ENCODE peak calls at places on chromosomes 16 and 17, in five cellular contexts. S is GM23338, U is MM.1S, C is heart right ventricle, D is HL-60. X is an unnamed sample.

GRCh38 chr16:51937771-51938170 is 609.2 kb downstream of the TOX3 start:
- DNase-seq in C (no peak), S (no peak), D (no peak), U (no peak), X (no peak)

GRCh38 chr17:77451894-77452852 is 311.4 kb downstream of the SEC14L1 start:
- DNase-seq in C (peak; percentile 71), S (peak; percentile 86), D (no peak), U (no peak), X (no peak)

GRCh38 chr17:44636562-44636961 is 19.7 kb upstream of the MEIOC start:
- DNase-seq in U (peak; percentile 42), D (peak; percentile 5), C (no peak), S (peak; percentile 41), X (peak; percentile 10)

GRCh38 chr17:67500261-67500660 is 123.2 kb downstream of the PITPNC1 start:
- DNase-seq in U (no peak), S (no peak), D (no peak), C (no peak), X (no peak)

GRCh38 chr16:9836118-9836736 is 346.0 kb downstream of the GRIN2A start:
- DNase-seq in D (no peak), C (peak; percentile 25), U (peak; percentile 45), S (peak; percentile 72), X (no peak)

GRCh38 chr16:47732806-47733150 is 271.6 kb downstream of the PHKB start:
- DNase-seq in C (no peak), D (no peak), S (peak; percentile 19), U (no peak), X (no peak)

GRCh38 chr17:27230996-27231395 is 62.9 kb upstream of the WSB1 start:
- DNase-seq in S (no peak), D (no peak), U (no peak), C (no peak), X (no peak)

GRCh38 chr17:66885417-66885816 is 50.5 kb downstream of the CACNG5 start:
- DNase-seq in U (no peak), D (no peak), C (no peak), S (no peak), X (no peak)

GRCh38 chr16:24132797-24133155 is 123.4 kb upstream of the CACNG3 start:
- DNase-seq in C (no peak), D (no peak), U (no peak), S (no peak), X (no peak)

GRCh38 chr16:29925173-29925804 is 737 bp downstream of the KCTD13 start:
- DNase-seq in S (peak; percentile 9), C (no peak), U (no peak), D (no peak), X (no peak)

GRCh38 chr16:77844801-77845200 is 56.4 kb downstream of the VAT1L start:
- DNase-seq in U (no peak), S (no peak), C (no peak), D (no peak), X (no peak)

GRCh38 chr17:1767358-1767757 is 5.5 kb downstream of the SERPINF1 start:
- DNase-seq in U (no peak), S (no peak), C (no peak), D (no peak), X (no peak)
- TF ChIP-seq CTCF in U (no peak), S (peak; percentile 47), C (no peak), D (no peak), X (no peak)

DNA sequence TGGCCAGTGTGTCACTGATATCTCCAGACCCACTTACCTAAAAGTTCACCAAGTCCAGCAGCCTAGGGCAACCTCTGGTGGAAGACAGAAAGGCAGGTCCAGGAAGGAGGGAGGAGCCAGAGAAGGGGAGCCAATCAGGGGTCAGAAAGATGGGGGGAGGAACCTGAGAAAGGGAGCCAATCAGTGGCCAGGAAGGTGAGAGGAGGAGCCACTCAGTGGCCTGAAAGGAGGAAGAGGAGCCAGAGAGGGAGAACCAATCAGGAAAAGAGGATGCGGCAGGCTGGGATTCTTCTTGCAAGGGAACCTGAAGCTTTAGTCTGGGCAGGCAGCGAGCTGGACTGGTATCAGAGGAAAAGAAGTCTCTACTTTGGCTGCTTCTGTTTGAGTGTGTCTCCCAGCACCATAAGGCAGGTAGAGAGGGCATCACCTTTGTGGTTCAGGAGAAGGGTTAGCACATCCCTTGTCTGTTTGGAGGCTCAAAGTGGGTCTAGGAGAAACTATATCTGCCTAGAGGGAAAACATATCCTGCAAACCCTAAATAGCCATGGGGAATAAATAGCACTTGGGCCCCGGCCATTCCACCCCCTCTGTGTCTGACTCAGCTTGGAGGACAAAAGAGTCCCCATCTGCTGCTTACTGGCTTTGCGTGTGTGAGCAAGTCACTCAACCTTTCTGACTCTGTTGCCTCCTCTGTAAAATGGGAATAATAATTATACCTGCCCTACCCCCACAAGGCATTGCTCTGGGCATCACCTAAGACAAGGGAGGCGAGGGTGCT is 43.4 kb upstream of the CRHR1 start:
- DNase-seq in U (peak; percentile 62), D (peak; percentile 17), S (peak; percentile 97), C (peak; percentile 47), X (no peak)
- H3K4me3 ChIP-seq in U (no peak overlapping the region), D (no peak overlapping the region), S (peak overlapping the region; percentile 32), C (no peak overlapping the region), X (no peak overlapping the region)

DNA sequence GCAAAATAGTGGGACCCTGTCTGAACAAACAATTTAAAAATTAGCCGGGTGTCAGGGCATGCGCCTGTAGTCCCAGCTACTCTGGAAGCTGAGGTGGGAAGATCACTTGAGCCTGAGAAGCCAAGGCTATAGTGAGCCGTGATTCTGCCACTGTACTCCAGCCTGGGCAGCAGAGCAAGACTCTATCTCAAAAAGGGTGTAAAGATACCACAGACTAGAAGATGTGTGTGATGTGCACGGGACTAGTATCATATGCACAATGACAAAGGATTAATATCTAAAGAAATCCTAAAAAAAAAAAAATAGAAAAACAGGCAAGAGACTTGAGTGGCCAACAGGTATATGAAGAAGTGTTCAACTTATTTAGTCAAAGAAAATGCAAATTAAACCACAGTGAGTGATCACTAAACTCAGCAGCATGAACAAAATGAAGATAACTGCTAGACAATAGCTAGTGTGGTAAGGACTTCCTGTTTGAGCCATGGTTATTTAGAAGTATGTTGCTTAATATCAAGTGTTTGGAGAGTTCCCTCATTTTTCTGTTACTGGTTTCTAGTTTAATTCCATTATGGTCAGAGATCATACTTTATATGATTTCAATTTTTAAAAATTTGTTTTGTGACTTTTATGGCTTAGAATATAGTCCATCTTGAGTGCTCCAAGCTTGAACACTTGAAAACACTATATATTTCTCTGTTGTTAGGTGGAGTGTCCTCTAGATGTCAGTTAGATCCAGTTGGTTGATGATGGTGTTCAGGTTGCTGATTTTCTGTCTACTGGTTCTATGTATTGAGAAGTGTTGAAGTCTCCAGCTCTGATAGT is 14.7 kb upstream of the SLX4 start:
- DNase-seq in D (peak; percentile 34), S (no peak), C (no peak), U (peak; percentile 71), X (no peak)
- TF ChIP-seq CTCF in D (no peak), S (no peak), C (no peak), U (peak; percentile 39), X (no peak)

DNA sequence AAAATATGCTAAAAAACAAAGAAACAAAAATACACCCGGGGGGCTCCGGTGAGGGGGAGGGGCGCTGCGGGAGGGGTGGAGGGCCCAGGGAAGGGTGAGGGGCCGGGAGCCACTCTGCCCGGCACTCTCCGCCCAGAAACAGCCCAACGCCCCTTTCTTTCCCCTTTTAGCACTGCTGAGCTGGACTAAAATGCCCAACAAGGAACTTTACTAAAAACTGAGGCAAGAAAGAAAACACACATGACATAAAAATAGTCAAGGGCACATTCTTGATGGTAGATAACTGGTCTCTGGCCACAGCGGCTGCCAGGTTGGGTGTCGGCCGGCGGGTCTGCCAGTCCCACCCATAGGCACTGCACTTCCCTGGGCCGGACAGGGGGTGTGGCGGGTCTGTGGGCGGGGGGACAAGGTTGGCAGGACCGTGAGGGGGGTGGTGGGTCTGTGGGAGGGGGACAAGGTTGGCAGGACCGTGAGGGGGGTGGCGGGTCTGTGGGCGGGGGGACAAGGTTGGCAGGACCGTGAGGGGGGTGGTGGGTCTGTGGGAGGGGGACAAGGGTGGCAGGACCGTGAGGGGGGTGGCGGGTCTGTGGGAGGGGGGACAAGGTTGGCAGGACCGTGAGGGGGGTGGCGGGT is 20.9 kb downstream of the METRNL start:
- DNase-seq in C (no peak), S (no peak), D (no peak), U (no peak), X (no peak)
- H3K4me3 ChIP-seq in C (peak overlapping the region; percentile 43), S (no peak overlapping the region), D (no peak overlapping the region), U (no peak overlapping the region), X (no peak overlapping the region)

DNA sequence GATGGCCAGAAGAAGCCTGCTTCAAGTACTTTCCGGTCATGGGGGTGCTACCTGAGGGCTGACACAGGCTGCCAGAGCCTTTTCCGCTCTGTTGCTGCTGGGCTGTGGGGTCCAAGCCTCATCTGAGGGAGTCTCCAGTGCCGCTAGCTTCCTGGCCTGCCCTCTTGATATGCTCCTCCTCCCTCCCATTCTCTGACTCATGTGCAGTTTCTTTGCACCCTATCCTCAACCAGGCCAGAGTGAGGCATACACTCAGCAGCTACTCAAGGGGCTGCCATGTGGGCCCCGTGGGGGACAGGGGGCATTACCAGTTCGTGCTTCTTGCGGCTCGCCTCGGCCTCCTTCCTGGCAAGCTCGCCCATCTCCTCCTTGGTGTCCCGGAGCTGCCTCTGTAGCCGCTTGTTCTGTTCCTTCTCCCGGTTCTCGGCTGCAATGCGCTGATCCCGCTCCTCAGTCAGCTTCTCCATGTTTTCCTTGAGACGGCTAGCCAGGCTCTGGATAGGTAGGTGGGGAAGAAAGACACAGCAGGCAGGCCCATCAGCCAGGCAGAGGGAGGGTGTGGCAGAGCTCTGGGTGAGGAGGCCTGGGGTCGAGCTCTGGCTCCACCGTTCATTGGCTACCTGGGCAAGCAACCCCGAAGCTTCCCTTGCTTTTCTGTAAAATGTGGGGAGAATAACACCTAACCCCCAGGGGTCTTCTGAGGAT is 43.8 kb downstream of the PIPOX start:
- DNase-seq in C (no peak), U (no peak), D (no peak), S (peak; percentile 48), X (no peak)
- TF ChIP-seq CTCF in C (no peak), U (no peak), D (no peak), S (no peak), X (no peak)

GRCh38 chr17:76048711-76049110 is 21.6 kb upstream of the EVPL start:
- DNase-seq in D (no peak), U (no peak), C (no peak), S (peak; percentile 61), X (no peak)
- H3K4me3 ChIP-seq in D (no peak overlapping the region), U (no peak overlapping the region), C (no peak overlapping the region), S (no peak overlapping the region), X (no peak overlapping the region)

DNA sequence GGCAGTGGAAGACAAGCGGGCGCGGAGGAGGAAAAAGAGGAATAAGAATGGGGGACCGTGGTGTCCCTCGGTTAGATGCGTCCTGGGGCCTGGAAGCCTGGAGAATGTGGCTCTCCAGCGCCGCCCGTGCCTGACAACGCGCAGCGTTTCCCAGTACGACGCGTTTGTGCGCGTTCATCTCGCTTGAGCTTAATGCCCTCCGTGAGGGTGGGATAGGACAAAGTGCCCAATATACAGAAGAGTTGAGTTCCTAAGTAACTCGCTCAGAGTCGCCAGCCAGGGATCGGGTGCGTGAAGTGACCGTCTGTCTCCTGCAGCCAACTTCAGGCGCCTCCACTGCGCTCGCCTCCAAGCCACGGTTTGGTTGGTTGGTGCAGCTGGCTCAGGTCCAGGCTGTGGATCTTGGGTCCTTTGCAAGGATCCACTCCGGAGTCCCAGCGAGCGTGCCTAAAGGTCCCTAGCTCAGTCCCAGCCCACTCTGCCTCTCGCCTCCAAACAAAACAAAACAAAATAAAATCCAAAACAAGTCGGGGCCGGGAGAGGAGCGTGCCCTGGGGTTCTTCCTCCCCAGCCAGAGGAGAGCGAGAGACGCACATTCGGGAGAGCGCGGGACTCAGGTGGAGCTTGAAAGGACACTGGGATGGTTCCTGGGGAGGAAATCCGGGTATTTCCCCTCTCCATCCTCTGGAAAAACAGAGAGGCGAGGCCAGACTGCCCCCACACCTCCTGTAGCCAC is 951 bp downstream of the GALR2 start:
- DNase-seq in U (no peak), S (peak; percentile 85), D (peak; percentile 52), C (no peak), X (no peak)
- TF ChIP-seq CTCF in U (no peak), S (peak; percentile 63), D (peak; percentile 2), C (no peak), X (no peak)

X was measured in epithelial cell of proximal tubule.